ENCODE peak calls at places on chromosomes 6 and 20, in seven cellular contexts. Y is H9, J is PC-3, H is astrocyte, U is SK-N-SH, O is GM23338, B is hepatocyte. D is an unnamed sample.
A peak's percentile ranks its signal among the peaks of the same experiment; 100 is the strongest.

GRCh38 chr20:53977391-53977790 is 93.0 kb downstream of the BCAS1 start:
- DNase-seq in O (no peak), B (no peak), J (no peak), Y (no peak), U (no peak), H (no peak), D (no peak)

GRCh38 chr6:36067374-36068011 is 39.9 kb downstream of the MAPK14 start:
- DNase-seq in B (no peak), J (no peak), Y (no peak), U (no peak), H (peak; percentile 60), O (no peak), D (no peak)

GRCh38 chr6:4969609-4970285 is 34.1 kb downstream of the RPP40 start:
- DNase-seq in U (no peak), O (no peak), J (no peak), B (no peak), H (no peak), Y (no peak), D (no peak)

GRCh38 chr6:1708820-1709612 is 99.3 kb downstream of the FOXC1 start:
- DNase-seq in B (no peak), O (no peak), J (no peak), H (no peak), U (no peak), Y (no peak), D (no peak)

GRCh38 chr6:44034391-44034861 is 92.8 kb downstream of the MRPL14 start:
- DNase-seq in B (no peak), J (peak; percentile 84), U (no peak), H (no peak), O (no peak), Y (no peak), D (no peak)

GRCh38 chr6:168887621-168888020 is 366.0 kb downstream of the THBS2 start:
- DNase-seq in Y (no peak), B (no peak), O (no peak), J (no peak), U (no peak), H (no peak), D (no peak)

GRCh38 chr20:137668-138131 is 4.7 kb upstream of the DEFB126 start:
- DNase-seq in H (no peak), O (peak; percentile 64), Y (no peak), U (peak; percentile 36), B (no peak), J (peak; percentile 32), D (peak; percentile 51)

GRCh38 chr6:35590622-35591066 is 77.9 kb upstream of the TULP1 start:
- DNase-seq in Y (no peak), U (no peak), B (no peak), J (no peak), O (no peak), H (no peak), D (no peak)

GRCh38 chr20:62515280-62515679 is 39.5 kb upstream of the GATA5 start:
- DNase-seq in J (no peak), H (no peak), B (no peak), U (no peak), Y (no peak), O (no peak), D (no peak)

GRCh38 chr6:125773387-125774341 is 17.1 kb upstream of the NCOA7 start:
- DNase-seq in O (no peak), U (no peak), H (no peak), B (no peak), J (no peak), Y (no peak), D (no peak)

GRCh38 chr6:121515615-121516265 is 80.3 kb downstream of the GJA1 start:
- DNase-seq in H (peak; percentile 96), O (no peak), J (no peak), U (no peak), Y (no peak), B (no peak), D (no peak)

GRCh38 chr20:31974296-31974695 is 6.3 kb downstream of the XKR7 start:
- DNase-seq in U (no peak), O (no peak), Y (no peak), J (no peak), B (no peak), H (no peak), D (no peak)

GRCh38 chr20:37564388-37565133 is 36.9 kb upstream of the BLCAP start:
- DNase-seq in U (peak; percentile 90), Y (peak; percentile 70), H (no peak), B (peak; percentile 76), O (peak; percentile 83), J (peak; percentile 70), D (peak; percentile 47)

GRCh38 chr20:38685853-38686473 is 38.3 kb upstream of the SLC32A1 start:
- DNase-seq in J (peak; percentile 68), Y (peak; percentile 74), U (no peak), B (peak; percentile 78), O (peak; percentile 86), H (peak; percentile 10), D (peak; percentile 33)

GRCh38 chr20:37897008-37897548 is 5.8 kb upstream of the VSTM2L start:
- DNase-seq in J (no peak), B (no peak), O (peak; percentile 75), H (no peak), Y (peak; percentile 57), U (peak; percentile 76), D (peak; percentile 14)

GRCh38 chr20:1341561-1342265 is 12.8 kb upstream of the SDCBP2 start:
- DNase-seq in J (peak; percentile 45), H (peak; percentile 59), B (no peak), Y (peak; percentile 12), O (no peak), U (no peak), D (no peak)

GRCh38 chr6:21634582-21634981 is 41.0 kb downstream of the SOX4 start:
- DNase-seq in H (peak; percentile 98), J (peak; percentile 93), O (no peak), U (no peak), Y (no peak), B (peak; percentile 26), D (no peak)

GRCh38 chr6:3309391-3310050 is 50.8 kb downstream of the PSMG4 start:
- DNase-seq in J (no peak), B (no peak), H (no peak), Y (no peak), U (no peak), O (no peak), D (no peak)

GRCh38 chr20:59150821-59151251 is 12.8 kb upstream of the ZNF831 start:
- DNase-seq in J (no peak), Y (no peak), U (no peak), H (no peak), B (no peak), O (no peak), D (no peak)

GRCh38 chr6:154138806-154139205 is 99.8 kb downstream of the OPRM1 start:
- DNase-seq in U (no peak), B (no peak), H (no peak), Y (no peak), J (peak; percentile 3), O (no peak), D (no peak)

GRCh38 chr20:57682184-57683038 is 27.4 kb downstream of the PMEPA1 start:
- DNase-seq in O (no peak), U (peak; percentile 57), J (no peak), Y (no peak), B (no peak), H (no peak), D (peak; percentile 91)

DNA sequence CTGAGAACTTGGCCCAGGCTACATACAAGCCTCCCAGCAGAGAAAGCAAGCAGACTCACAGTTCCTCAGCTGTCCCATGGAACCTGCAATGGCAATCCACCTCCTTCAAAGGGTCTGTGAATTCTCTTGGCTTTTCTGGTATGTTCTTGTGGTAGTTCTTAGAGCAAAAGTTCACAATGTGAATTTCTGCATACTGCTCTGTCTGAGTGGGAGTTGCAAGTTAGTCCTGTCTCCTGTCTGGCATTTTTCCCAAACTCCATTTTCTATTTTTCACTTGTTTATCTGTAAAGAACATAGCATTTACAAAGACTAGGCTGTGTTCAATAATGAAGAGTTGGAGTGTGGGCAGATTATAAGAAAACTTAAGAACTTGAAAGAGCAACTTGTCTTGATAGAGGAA is 269.9 kb downstream of the BCKDHB start:
- DNase-seq in Y (no peak), B (no peak), J (no peak), U (no peak), H (peak; percentile 74), O (no peak), D (no peak)
- H2AFZ ChIP-seq in Y (no peak overlapping the region), B (no peak overlapping the region), J (no peak overlapping the region), U (no peak overlapping the region), H (no peak overlapping the region), O (no peak overlapping the region), D (no peak overlapping the region)

GRCh38 chr6:119323478-119323877 is 26.1 kb downstream of the MAN1A1 start:
- DNase-seq in O (no peak), J (no peak), H (peak; percentile 26), B (no peak), U (no peak), Y (no peak), D (no peak)
- H3K4me2 ChIP-seq in O (no peak overlapping the region), J (no peak overlapping the region), H (no peak overlapping the region), B (no peak overlapping the region), U (no peak overlapping the region), Y (no peak overlapping the region), D (no peak overlapping the region)

GRCh38 chr20:36133821-36134220 is 20.7 kb upstream of the EPB41L1 start:
- DNase-seq in H (no peak), O (no peak), U (no peak), J (peak; percentile 31), B (no peak), Y (no peak), D (no peak)

GRCh38 chr20:36135159-36135558 is 19.4 kb upstream of the EPB41L1 start:
- DNase-seq in Y (no peak), H (no peak), B (no peak), J (no peak), O (no peak), U (no peak), D (no peak)

GRCh38 chr20:36135821-36136220 is 18.7 kb upstream of the EPB41L1 start:
- DNase-seq in H (no peak), Y (no peak), O (no peak), J (no peak), U (no peak), B (no peak), D (no peak)

GRCh38 chr20:36130316-36130865 is 24.1 kb upstream of the EPB41L1 start:
- DNase-seq in O (no peak), H (no peak), U (no peak), B (no peak), J (no peak), Y (no peak), D (no peak)

GRCh38 chr20:36132802-36133211 is 21.7 kb upstream of the EPB41L1 start:
- DNase-seq in B (no peak), U (no peak), Y (no peak), O (no peak), H (no peak), J (no peak), D (peak; percentile 60)
- H2AFZ ChIP-seq in B (no peak overlapping the region), U (no peak overlapping the region), Y (no peak overlapping the region), O (no peak overlapping the region), H (no peak overlapping the region), J (no peak overlapping the region), D (peak overlapping the region; percentile 43)

DNA sequence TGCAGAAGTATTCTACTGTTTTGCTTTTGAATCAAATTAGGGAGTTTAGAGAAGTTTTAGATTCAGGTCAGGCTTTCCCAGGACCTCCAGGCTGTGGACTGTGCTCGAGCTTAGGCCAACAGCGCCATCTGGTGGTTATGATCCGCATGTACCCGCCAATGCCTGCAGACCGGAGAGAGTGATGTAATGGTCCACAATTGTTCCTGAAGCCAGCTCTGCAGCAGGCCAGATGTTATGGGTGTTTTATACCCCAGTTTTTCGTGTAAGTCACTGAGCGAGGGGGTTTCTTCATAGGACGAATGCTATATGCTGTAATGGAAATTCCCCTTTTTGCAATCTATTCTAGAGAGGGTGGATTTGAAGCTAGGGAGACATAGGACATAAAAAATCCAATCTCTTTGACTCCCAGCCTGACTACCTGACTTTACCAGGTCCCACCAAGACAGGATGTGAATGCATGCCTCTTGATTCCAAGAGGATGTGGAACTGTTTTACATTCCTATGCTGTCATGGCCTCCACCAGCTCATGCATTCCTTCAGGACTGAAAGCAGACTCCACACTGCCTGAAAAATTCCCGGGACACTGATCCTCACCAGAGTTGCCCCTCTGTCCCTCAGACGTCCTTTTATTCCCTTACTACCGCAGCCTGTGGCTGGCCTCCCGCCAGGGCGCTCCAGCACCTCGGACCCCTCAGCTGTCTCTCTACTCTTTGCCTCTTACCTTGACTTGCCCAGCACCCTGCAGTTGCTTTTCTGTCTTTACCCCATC is 41.2 kb upstream of the LY86 start:
- DNase-seq in B (peak; percentile 93), O (peak; percentile 90), Y (peak; percentile 93), H (peak; percentile 52), U (peak; percentile 83), J (peak; percentile 90), D (peak; percentile 87)
- H3K4me2 ChIP-seq in B (peak overlapping the region; percentile 92), O (peak overlapping the region; percentile 83), Y (peak overlapping the region; percentile 58), H (peak overlapping the region; percentile 84), U (peak overlapping the region; percentile 80), J (peak overlapping the region; percentile 82), D (peak overlapping the region; percentile 64)